ENCODE peak calls at places on chromosomes 11 and 22, in five cellular contexts. F, X, W, L and J are unnamed samples.

GRCh38 chr11:118632577-118633318 is 25.3 kb downstream of the PHLDB1 start:
- DNase-seq in F (no peak), X (no peak), W (no peak), L (no peak), J (no peak)

GRCh38 chr11:15970506-15971214 is 385.7 kb downstream of the SOX6 start:
- DNase-seq in F (no peak), X (no peak), W (no peak), L (no peak), J (no peak)

GRCh38 chr11:48066881-48067800 is 86.8 kb downstream of the PTPRJ start:
- DNase-seq in F (no peak), X (no peak), W (no peak), L (no peak), J (no peak)

GRCh38 chr11:73322111-73322985 is 14.3 kb downstream of the ARHGEF17 start:
- DNase-seq in F (peak; percentile 83), X (no peak), W (no peak), L (no peak), J (no peak)

GRCh38 chr11:126631399-126631798 is 275.9 kb downstream of the ST3GAL4 start:
- DNase-seq in F (no peak), X (no peak), W (no peak), L (no peak), J (no peak)

GRCh38 chr11:118290923-118291322 is 13.6 kb upstream of the CD3E start:
- DNase-seq in F (peak; percentile 11), X (peak; percentile 49), W (peak; percentile 70), L (no peak), J (peak; percentile 33)

GRCh38 chr11:130389315-130389935 is 39.0 kb downstream of the ADAMTS8 start:
- DNase-seq in F (peak; percentile 35), X (no peak), W (no peak), L (no peak), J (no peak)

GRCh38 chr11:130603585-130603906 is 155.1 kb downstream of the ADAMTS15 start:
- DNase-seq in F (no peak), X (no peak), W (no peak), L (no peak), J (no peak)

GRCh38 chr11:91871791-91872190 is 352.8 kb upstream of the FAT3 start:
- DNase-seq in F (no peak), X (no peak), W (no peak), L (no peak), J (no peak)

GRCh38 chr11:11845066-11845465 is 3.3 kb downstream of the USP47 start:
- DNase-seq in F (no peak), X (peak; percentile 48), W (peak; percentile 65), L (no peak), J (no peak)

GRCh38 chr11:28457481-28458145 is 349.4 kb downstream of the METTL15 start:
- DNase-seq in F (no peak), X (no peak), W (no peak), L (no peak), J (no peak)

GRCh38 chr11:64090811-64091516 is 55.2 kb downstream of the FLRT1 start:
- DNase-seq in F (peak; percentile 66), X (no peak), W (peak; percentile 33), L (no peak), J (no peak)

GRCh38 chr22:19959043-19959586 is 17.5 kb upstream of the TXNRD2 start:
- DNase-seq in F (peak; percentile 70), X (peak; percentile 86), W (peak; percentile 99), L (peak; percentile 72), J (peak; percentile 75)

GRCh38 chr11:34564406-34564805 is 50.8 kb upstream of the ELF5 start:
- DNase-seq in F (peak; percentile 34), X (no peak), W (peak; percentile 42), L (no peak), J (no peak)

GRCh38 chr22:42410708-42411107 is 21.5 kb downstream of the NFAM1 start:
- DNase-seq in F (no peak), X (no peak), W (no peak), L (no peak), J (no peak)
- TF ChIP-seq CTCF in F (no peak), X (no peak), W (no peak), L (no peak), J (no peak)

DNA sequence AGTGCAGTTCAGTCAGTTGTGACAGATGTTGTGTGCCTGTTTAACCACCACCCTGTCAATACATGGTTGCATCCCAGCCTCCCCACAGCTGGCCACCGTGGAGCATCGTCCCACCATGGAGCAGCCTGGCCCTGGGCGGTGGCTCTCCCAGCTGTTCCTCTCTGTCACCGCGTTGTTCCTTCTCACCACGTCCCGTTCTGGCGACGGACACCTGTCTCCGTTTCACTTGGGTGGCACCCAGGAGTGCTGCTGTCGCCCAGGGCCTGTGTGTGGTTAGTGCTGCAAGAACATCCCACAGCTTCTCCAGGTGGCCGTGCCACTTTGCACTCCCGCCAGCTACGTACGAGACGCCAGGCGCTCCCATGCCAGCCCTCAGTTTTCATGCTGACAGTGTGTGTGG is 26.5 kb downstream of the MUC6 start:
- DNase-seq in F (no peak), X (no peak), W (no peak), L (no peak), J (no peak)
- TF ChIP-seq CTCF in F (no peak), X (no peak), W (no peak), L (no peak), J (no peak)

DNA sequence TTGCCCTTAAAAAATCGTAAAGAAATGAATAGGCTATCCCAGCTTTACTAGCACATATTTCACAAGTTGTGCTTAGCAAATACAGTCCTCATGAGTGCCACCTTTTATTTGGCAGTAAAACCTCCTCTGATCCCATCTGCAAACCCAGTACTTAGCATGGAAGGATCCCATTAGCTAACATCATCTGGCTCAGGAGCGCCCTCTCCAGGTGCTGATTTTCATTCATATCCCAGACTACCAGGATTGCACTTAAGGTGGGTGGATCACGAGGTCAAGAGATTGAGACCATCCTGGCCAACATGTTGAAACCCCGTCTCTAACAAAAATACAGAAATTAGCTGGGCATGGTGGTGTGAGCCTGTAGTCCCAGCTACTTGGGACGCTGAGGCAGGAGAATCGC is 76.1 kb upstream of the PAX6 start:
- DNase-seq in F (no peak), X (no peak), W (peak; percentile 83), L (no peak), J (no peak)
- TF ChIP-seq CTCF in F (peak; percentile 17), X (no peak), W (peak; percentile 87), L (no peak), J (no peak)

DNA sequence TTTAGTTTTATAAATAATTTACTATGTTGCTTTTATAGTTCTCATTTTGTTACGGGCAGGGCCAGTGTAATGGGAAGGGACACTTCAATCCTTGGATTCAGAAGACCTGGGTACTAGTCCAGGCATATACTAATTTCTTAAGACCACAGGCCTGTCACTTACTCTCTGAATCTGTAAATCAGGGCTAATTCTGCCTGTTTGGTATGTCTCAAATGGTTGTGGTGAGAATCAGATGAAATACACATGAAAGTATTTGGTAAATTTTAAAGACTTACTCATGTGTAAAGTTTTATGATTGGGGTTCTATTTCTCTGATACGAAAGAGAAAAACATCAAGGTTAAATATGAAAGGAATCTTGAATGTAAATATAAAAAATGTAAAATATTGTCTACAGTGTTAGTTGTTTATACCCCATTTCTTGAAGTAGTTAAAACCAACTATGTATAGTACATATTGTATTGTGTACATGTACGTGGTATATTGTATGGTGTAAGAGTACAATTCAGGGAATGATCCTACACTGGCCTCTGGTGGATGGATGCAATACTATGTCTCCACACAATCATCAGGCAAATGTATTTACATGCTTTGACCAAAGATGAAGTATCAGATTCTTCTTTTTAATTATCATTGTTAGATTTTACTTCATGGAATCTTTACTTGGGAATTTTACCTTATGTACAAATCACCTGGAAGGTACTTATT is 24.5 kb upstream of the RAG2 start:
- DNase-seq in F (peak; percentile 63), X (no peak), W (peak; percentile 6), L (no peak), J (no peak)
- TF ChIP-seq CTCF in F (peak; percentile 68), X (no peak), W (peak; percentile 47), L (peak; percentile 40), J (no peak)

DNA sequence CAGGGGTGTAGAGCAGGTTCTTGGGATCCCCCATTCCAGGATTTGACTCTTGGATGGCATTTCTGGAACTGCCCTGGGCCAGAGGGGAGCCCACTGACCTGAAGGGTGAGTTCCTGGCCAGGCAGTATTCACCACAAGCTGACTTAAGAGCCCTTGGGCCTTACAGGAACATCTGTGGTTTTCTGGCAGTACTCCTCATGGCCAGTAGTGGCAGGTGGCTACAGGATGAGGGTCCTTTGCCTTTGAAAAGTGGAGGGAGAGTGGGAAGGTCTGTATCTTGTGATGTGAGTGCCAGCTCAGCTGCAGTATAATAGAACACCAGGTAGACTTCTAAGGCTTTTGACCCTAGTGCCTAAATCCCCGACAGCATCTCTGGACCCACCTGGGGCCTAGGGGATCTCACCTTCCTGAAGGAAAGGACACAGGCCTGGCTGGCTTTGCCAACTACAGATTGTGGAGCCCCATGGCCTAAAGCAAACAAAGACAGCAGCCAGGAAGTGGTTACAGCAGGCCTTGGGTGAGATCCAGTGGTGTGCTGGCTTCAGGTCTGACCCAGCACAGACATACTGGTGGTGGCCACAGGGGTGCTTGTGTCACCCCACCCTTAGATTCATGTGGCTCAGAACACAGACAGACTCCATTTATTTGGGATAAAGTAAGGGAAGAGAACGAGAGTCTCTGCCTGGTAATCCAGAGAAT is 9.0 kb downstream of the OR51S1 start:
- DNase-seq in F (no peak), X (no peak), W (peak; percentile 13), L (no peak), J (no peak)
- TF ChIP-seq CTCF in F (no peak), X (no peak), W (no peak), L (no peak), J (no peak)

DNA sequence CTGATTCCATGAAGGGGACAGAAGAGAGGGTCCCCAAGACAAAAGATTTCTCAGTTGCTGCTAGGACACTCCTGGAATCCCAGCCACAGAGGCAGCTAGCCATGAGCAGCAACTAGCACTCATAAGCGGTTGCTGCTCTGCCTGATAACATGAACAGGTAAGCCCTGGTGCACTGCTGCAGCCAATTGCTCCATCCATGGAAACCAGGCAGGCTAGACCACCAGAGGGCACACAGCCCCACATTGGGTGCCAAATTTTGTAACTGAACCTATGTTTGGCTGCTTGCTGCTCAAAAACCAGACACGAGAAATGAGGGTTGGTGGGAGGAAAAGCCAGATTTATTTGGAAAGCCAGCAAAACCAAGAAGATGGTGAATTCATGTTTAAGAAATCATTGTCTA is 21.9 kb upstream of the QSER1 start:
- DNase-seq in F (peak; percentile 18), X (no peak), W (peak; percentile 82), L (no peak), J (no peak)
- TF ChIP-seq CTCF in F (peak; percentile 57), X (no peak), W (peak; percentile 77), L (peak; percentile 31), J (no peak)

GRCh38 chr11:86693501-86693900 is 21.1 kb upstream of the ME3 start:
- DNase-seq in F (no peak), X (no peak), W (no peak), L (no peak), J (no peak)
- TF ChIP-seq CTCF in F (no peak), X (no peak), W (no peak), L (no peak), J (no peak)